ENCODE peak calls at places on chromosomes 6 and 20, in seven cellular contexts. One of them, this sample, is unnamed.

GRCh38 chr6:1400126-1400850 is 10.9 kb downstream of the FOXF2 start:
- DNase-seq in cardiac muscle cell: no peak
- DNase-seq in H1: no peak
- DNase-seq in SJSA1: no peak
- DNase-seq in pancreas: no peak
- DNase-seq in AG04450: no peak
- DNase-seq in spleen: no peak
- DNase-seq in this sample: no peak

GRCh38 chr6:788058-788457 is 95.1 kb upstream of the EXOC2 start:
- DNase-seq in cardiac muscle cell: no peak
- DNase-seq in H1: no peak
- DNase-seq in SJSA1: no peak
- DNase-seq in pancreas: no peak
- DNase-seq in AG04450: no peak
- DNase-seq in spleen: no peak
- DNase-seq in this sample: no peak

GRCh38 chr6:3348821-3349220 is 90.1 kb downstream of the PSMG4 start:
- DNase-seq in cardiac muscle cell: no peak
- DNase-seq in H1: no peak
- DNase-seq in SJSA1: no peak
- DNase-seq in pancreas: no peak
- DNase-seq in AG04450: no peak
- DNase-seq in spleen: no peak
- DNase-seq in this sample: no peak

GRCh38 chr20:2742934-2743559 is 50.5 kb downstream of the EBF4 start:
- DNase-seq in cardiac muscle cell: peak
- DNase-seq in H1: peak
- DNase-seq in SJSA1: peak
- DNase-seq in pancreas: peak
- DNase-seq in AG04450: peak
- DNase-seq in spleen: peak
- DNase-seq in this sample: peak

GRCh38 chr6:2480267-2480966 is 235.0 kb upstream of the GMDS start:
- DNase-seq in cardiac muscle cell: no peak
- DNase-seq in H1: no peak
- DNase-seq in SJSA1: no peak
- DNase-seq in pancreas: no peak
- DNase-seq in AG04450: no peak
- DNase-seq in spleen: no peak
- DNase-seq in this sample: no peak

GRCh38 chr6:2688416-2689064 is 62.2 kb downstream of the MYLK4 start:
- DNase-seq in cardiac muscle cell: no peak
- DNase-seq in H1: no peak
- DNase-seq in SJSA1: peak
- DNase-seq in pancreas: no peak
- DNase-seq in AG04450: peak
- DNase-seq in spleen: no peak
- DNase-seq in this sample: no peak

GRCh38 chr6:18883851-18884250 is 496.7 kb downstream of the RNF144B start:
- DNase-seq in cardiac muscle cell: no peak
- DNase-seq in H1: no peak
- DNase-seq in SJSA1: no peak
- DNase-seq in pancreas: no peak
- DNase-seq in AG04450: no peak
- DNase-seq in spleen: no peak
- DNase-seq in this sample: no peak

GRCh38 chr20:10597637-10598036 is 76.2 kb downstream of the JAG1 start:
- DNase-seq in cardiac muscle cell: no peak
- DNase-seq in H1: no peak
- DNase-seq in SJSA1: peak
- DNase-seq in pancreas: no peak
- DNase-seq in AG04450: no peak
- DNase-seq in spleen: no peak
- DNase-seq in this sample: no peak

GRCh38 chr20:37492945-37493344 is 28.1 kb upstream of the NNAT start:
- DNase-seq in cardiac muscle cell: no peak
- DNase-seq in H1: no peak
- DNase-seq in SJSA1: no peak
- DNase-seq in pancreas: no peak
- DNase-seq in AG04450: no peak
- DNase-seq in spleen: no peak
- DNase-seq in this sample: no peak

GRCh38 chr20:3390759-3391500 is 16.5 kb downstream of the DNAAF9 start:
- DNase-seq in cardiac muscle cell: no peak
- DNase-seq in H1: no peak
- DNase-seq in SJSA1: no peak
- DNase-seq in pancreas: no peak
- DNase-seq in AG04450: no peak
- DNase-seq in spleen: no peak
- DNase-seq in this sample: no peak

GRCh38 chr6:107114213-107114871 is 973 bp downstream of the BEND3 start:
- DNase-seq in cardiac muscle cell: peak
- DNase-seq in H1: peak
- DNase-seq in SJSA1: peak
- DNase-seq in pancreas: peak
- DNase-seq in AG04450: peak
- DNase-seq in spleen: peak
- DNase-seq in this sample: peak

GRCh38 chr6:43699564-43700186 is 12.1 kb upstream of the MRPS18A start:
- DNase-seq in cardiac muscle cell: no peak
- DNase-seq in H1: no peak
- DNase-seq in SJSA1: peak
- DNase-seq in pancreas: no peak
- DNase-seq in AG04450: no peak
- DNase-seq in spleen: no peak
- DNase-seq in this sample: no peak

GRCh38 chr6:165893431-165893830 is 230.4 kb upstream of the PDE10A start:
- DNase-seq in cardiac muscle cell: no peak
- DNase-seq in H1: no peak
- DNase-seq in SJSA1: no peak
- DNase-seq in pancreas: no peak
- DNase-seq in AG04450: no peak
- DNase-seq in spleen: no peak
- DNase-seq in this sample: no peak

GRCh38 chr6:126631343-126631742 is 291.4 kb downstream of the CENPW start:
- DNase-seq in cardiac muscle cell: no peak
- DNase-seq in H1: no peak
- DNase-seq in SJSA1: no peak
- DNase-seq in pancreas: no peak
- DNase-seq in AG04450: no peak
- DNase-seq in spleen: no peak
- DNase-seq in this sample: no peak

GRCh38 chr20:63538204-63539091 is 1.3 kb upstream of the PTK6 start:
- DNase-seq in cardiac muscle cell: no peak
- DNase-seq in H1: no peak
- DNase-seq in SJSA1: no peak
- DNase-seq in pancreas: peak
- DNase-seq in AG04450: no peak
- DNase-seq in spleen: no peak
- DNase-seq in this sample: no peak

GRCh38 chr20:16803965-16804792 is 56.0 kb downstream of the OTOR start:
- DNase-seq in cardiac muscle cell: peak
- DNase-seq in H1: peak
- DNase-seq in SJSA1: peak
- DNase-seq in pancreas: peak
- DNase-seq in AG04450: no peak
- DNase-seq in spleen: no peak
- DNase-seq in this sample: peak

GRCh38 chr20:41321003-41321402 is 3.5 kb upstream of the ZHX3 start:
- DNase-seq in cardiac muscle cell: no peak
- DNase-seq in H1: no peak
- DNase-seq in SJSA1: no peak
- DNase-seq in pancreas: no peak
- DNase-seq in AG04450: no peak
- DNase-seq in spleen: no peak
- DNase-seq in this sample: no peak

GRCh38 chr20:48614593-48615274 is 213.1 kb downstream of the PREX1 start:
- DNase-seq in cardiac muscle cell: no peak
- DNase-seq in H1: no peak
- DNase-seq in SJSA1: no peak
- DNase-seq in pancreas: no peak
- DNase-seq in AG04450: no peak
- DNase-seq in spleen: no peak
- DNase-seq in this sample: peak

GRCh38 chr6:31875852-31876251 is 2.9 kb downstream of the SLC44A4 start:
- DNase-seq in cardiac muscle cell: no peak
- DNase-seq in H1: no peak
- DNase-seq in SJSA1: no peak
- DNase-seq in pancreas: no peak
- DNase-seq in AG04450: no peak
- DNase-seq in spleen: no peak
- DNase-seq in this sample: no peak

GRCh38 chr6:87102296-87102695 is 7.4 kb upstream of the CGA start:
- DNase-seq in cardiac muscle cell: peak
- DNase-seq in H1: no peak
- DNase-seq in SJSA1: no peak
- DNase-seq in pancreas: no peak
- DNase-seq in AG04450: no peak
- DNase-seq in spleen: no peak
- DNase-seq in this sample: no peak

GRCh38 chr20:51542033-51542893 is at the start of gene NFATC2:
- DNase-seq in cardiac muscle cell: peak
- DNase-seq in H1: peak
- DNase-seq in SJSA1: no peak
- DNase-seq in pancreas: peak
- DNase-seq in AG04450: no peak
- DNase-seq in spleen: peak
- DNase-seq in this sample: no peak

GRCh38 chr6:25576920-25577319 is 75.1 kb upstream of the SCGN start:
- DNase-seq in cardiac muscle cell: no peak
- DNase-seq in H1: no peak
- DNase-seq in SJSA1: no peak
- DNase-seq in pancreas: no peak
- DNase-seq in AG04450: no peak
- DNase-seq in spleen: no peak
- DNase-seq in this sample: no peak

GRCh38 chr6:130766239-130767144 is 60.7 kb upstream of the SMLR1 start:
- DNase-seq in cardiac muscle cell: peak
- DNase-seq in H1: no peak
- DNase-seq in SJSA1: no peak
- DNase-seq in pancreas: no peak
- DNase-seq in AG04450: no peak
- DNase-seq in spleen: no peak
- DNase-seq in this sample: no peak

GRCh38 chr6:36098920-36099647 is 31.2 kb upstream of the MAPK13 start:
- DNase-seq in cardiac muscle cell: peak
- DNase-seq in H1: no peak
- DNase-seq in SJSA1: no peak
- DNase-seq in pancreas: no peak
- DNase-seq in AG04450: no peak
- DNase-seq in spleen: no peak
- DNase-seq in this sample: no peak

GRCh38 chr6:48080227-48081009 is 30.6 kb downstream of the PTCHD4 start:
- DNase-seq in cardiac muscle cell: no peak
- DNase-seq in H1: no peak
- DNase-seq in SJSA1: no peak
- DNase-seq in pancreas: no peak
- DNase-seq in AG04450: no peak
- DNase-seq in spleen: no peak
- DNase-seq in this sample: no peak

GRCh38 chr6:98142839-98143238 is 691.5 kb upstream of the POU3F2 start:
- DNase-seq in cardiac muscle cell: no peak
- DNase-seq in H1: no peak
- DNase-seq in SJSA1: no peak
- DNase-seq in pancreas: no peak
- DNase-seq in AG04450: no peak
- DNase-seq in spleen: no peak
- DNase-seq in this sample: no peak

GRCh38 chr20:17569616-17570346 is at the start of gene DSTN:
- DNase-seq in cardiac muscle cell: peak
- DNase-seq in H1: peak
- DNase-seq in SJSA1: peak
- DNase-seq in pancreas: peak
- DNase-seq in AG04450: peak
- DNase-seq in spleen: peak
- DNase-seq in this sample: peak

GRCh38 chr20:32634041-32634805 is 39.5 kb downstream of the C20orf203 start:
- DNase-seq in cardiac muscle cell: peak
- DNase-seq in H1: no peak
- DNase-seq in SJSA1: no peak
- DNase-seq in pancreas: no peak
- DNase-seq in AG04450: no peak
- DNase-seq in spleen: no peak
- DNase-seq in this sample: no peak

GRCh38 chr20:50189681-50190250 is 864 bp upstream of the CEBPB start:
- DNase-seq in cardiac muscle cell: no peak
- DNase-seq in H1: no peak
- DNase-seq in SJSA1: no peak
- DNase-seq in pancreas: peak
- DNase-seq in AG04450: no peak
- DNase-seq in spleen: peak
- DNase-seq in this sample: peak

DNA sequence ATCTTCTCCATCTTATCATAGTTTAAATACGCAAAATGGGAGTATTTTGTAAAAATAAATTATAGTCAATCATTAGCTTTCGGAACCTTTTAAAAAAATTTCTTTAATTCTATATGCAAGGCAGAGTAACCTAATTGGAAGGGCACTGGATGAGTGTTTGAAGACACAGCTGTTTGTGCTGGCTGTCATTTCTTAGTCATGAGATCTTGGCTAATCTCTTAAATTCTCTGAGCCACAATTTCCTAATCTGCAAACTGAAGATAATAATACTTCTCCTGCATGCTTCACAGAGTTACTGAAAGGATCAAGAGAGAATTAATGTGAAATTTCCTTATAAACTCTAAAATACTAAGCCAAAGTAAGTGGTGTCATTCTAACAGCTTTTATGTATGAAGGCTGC is 383.8 kb upstream of the IRAK1BP1 start:
- DNase-seq in cardiac muscle cell: no peak
- DNase-seq in H1: no peak
- DNase-seq in SJSA1: no peak
- DNase-seq in pancreas: no peak
- DNase-seq in AG04450: no peak
- DNase-seq in spleen: no peak
- DNase-seq in this sample: no peak
- H3K27ac ChIP-seq in cardiac muscle cell: no peak
- H3K27ac ChIP-seq in H1: no peak
- H3K27ac ChIP-seq in SJSA1: no peak
- H3K27ac ChIP-seq in pancreas: no peak
- H3K27ac ChIP-seq in AG04450: no peak
- H3K27ac ChIP-seq in spleen: no peak
- H3K27ac ChIP-seq in this sample: no peak

GRCh38 chr6:144660545-144660944 is 375.4 kb downstream of the UTRN start:
- DNase-seq in cardiac muscle cell: no peak
- DNase-seq in H1: no peak
- DNase-seq in SJSA1: no peak
- DNase-seq in pancreas: no peak
- DNase-seq in AG04450: no peak
- DNase-seq in spleen: no peak
- DNase-seq in this sample: no peak
- H3K27ac ChIP-seq in cardiac muscle cell: no peak
- H3K27ac ChIP-seq in H1: no peak
- H3K27ac ChIP-seq in SJSA1: peak
- H3K27ac ChIP-seq in pancreas: no peak
- H3K27ac ChIP-seq in AG04450: no peak
- H3K27ac ChIP-seq in spleen: peak
- H3K27ac ChIP-seq in this sample: no peak

GRCh38 chr6:157249756-157250155 is 73.6 kb downstream of the TMEM242 start:
- DNase-seq in cardiac muscle cell: no peak
- DNase-seq in H1: no peak
- DNase-seq in SJSA1: no peak
- DNase-seq in pancreas: no peak
- DNase-seq in AG04450: no peak
- DNase-seq in spleen: peak
- DNase-seq in this sample: no peak
- H3K27ac ChIP-seq in cardiac muscle cell: no peak
- H3K27ac ChIP-seq in H1: no peak
- H3K27ac ChIP-seq in SJSA1: no peak
- H3K27ac ChIP-seq in pancreas: no peak
- H3K27ac ChIP-seq in AG04450: no peak
- H3K27ac ChIP-seq in spleen: no peak
- H3K27ac ChIP-seq in this sample: no peak

GRCh38 chr6:111761783-111762312 is 111.4 kb downstream of the FYN start:
- DNase-seq in cardiac muscle cell: no peak
- DNase-seq in H1: no peak
- DNase-seq in SJSA1: no peak
- DNase-seq in pancreas: no peak
- DNase-seq in AG04450: no peak
- DNase-seq in spleen: peak
- DNase-seq in this sample: no peak
- H3K27ac ChIP-seq in cardiac muscle cell: no peak
- H3K27ac ChIP-seq in H1: no peak
- H3K27ac ChIP-seq in SJSA1: no peak
- H3K27ac ChIP-seq in pancreas: no peak
- H3K27ac ChIP-seq in AG04450: no peak
- H3K27ac ChIP-seq in spleen: peak
- H3K27ac ChIP-seq in this sample: no peak

This sample was measured in ovary.